ENCODE peak calls at places on chromosomes 1 and 21, in seven cellular contexts. G is H9; Y is CD8-positive, alpha-beta T cell; M is K562; I is mammary epithelial cell; U is fibroblast of lung; S is AG10803. J is an unnamed sample.

GRCh38 chr1:209484429-209484828 is 99.1 kb upstream of the CAMK1G start:
- DNase-seq in G (no peak), Y (no peak), M (no peak), I (no peak), U (no peak), S (no peak), J (no peak)

GRCh38 chr1:154619181-154619948 is 11.4 kb upstream of the ADAR start:
- DNase-seq in G (no peak), Y (no peak), M (no peak), I (no peak), U (peak), S (no peak), J (no peak)

GRCh38 chr21:16072692-16073091 is 342.9 kb downstream of the USP25 start:
- DNase-seq in G (no peak), Y (no peak), M (no peak), I (no peak), U (peak), S (peak), J (no peak)

GRCh38 chr1:213008564-213008963 is 7.1 kb downstream of the ANGEL2 start:
- DNase-seq in G (no peak), Y (no peak), M (no peak), I (no peak), U (no peak), S (no peak), J (no peak)

GRCh38 chr1:228090613-228091081 is 8.1 kb downstream of the ARF1 start:
- DNase-seq in G (no peak), Y (no peak), M (no peak), I (no peak), U (peak), S (no peak), J (no peak)

GRCh38 chr1:56424744-56425493 is 154.4 kb downstream of the PLPP3 start:
- DNase-seq in G (no peak), Y (no peak), M (peak), I (peak), U (peak), S (peak), J (peak)

GRCh38 chr1:1111516-1112236 is 4.2 kb downstream of the C1orf159 start:
- DNase-seq in G (no peak), Y (no peak), M (no peak), I (no peak), U (no peak), S (no peak), J (no peak)

GRCh38 chr1:9850442-9851162 is 26.8 kb upstream of the CLSTN1 start:
- DNase-seq in G (peak), Y (no peak), M (no peak), I (no peak), U (no peak), S (no peak), J (no peak)

GRCh38 chr1:90712153-90712930 is 4.8 kb downstream of the BARHL2 start:
- DNase-seq in G (peak), Y (no peak), M (no peak), I (no peak), U (no peak), S (no peak), J (no peak)

GRCh38 chr1:147840909-147841308 is 61.7 kb upstream of the GJA8 start:
- DNase-seq in G (peak), Y (no peak), M (peak), I (no peak), U (no peak), S (peak), J (no peak)

GRCh38 chr1:111843177-111843576 is 87.5 kb downstream of the DDX20 start:
- DNase-seq in G (no peak), Y (no peak), M (no peak), I (no peak), U (no peak), S (no peak), J (no peak)

GRCh38 chr1:3443759-3444697 is 10.4 kb upstream of the ARHGEF16 start:
- DNase-seq in G (no peak), Y (no peak), M (no peak), I (no peak), U (no peak), S (no peak), J (no peak)

GRCh38 chr21:37944492-37944891 is 28.2 kb upstream of the KCNJ6 start:
- DNase-seq in G (no peak), Y (no peak), M (no peak), I (no peak), U (no peak), S (no peak), J (no peak)

GRCh38 chr1:44282704-44283426 is 69.6 kb downstream of the DMAP1 start:
- DNase-seq in G (no peak), Y (no peak), M (no peak), I (no peak), U (no peak), S (no peak), J (no peak)

GRCh38 chr1:9252999-9253398 is 18.4 kb downstream of the H6PD start:
- DNase-seq in G (no peak), Y (no peak), M (no peak), I (no peak), U (no peak), S (no peak), J (no peak)

GRCh38 chr1:44289530-44289929 is 65.5 kb downstream of the ERI3 start:
- DNase-seq in G (no peak), Y (no peak), M (no peak), I (no peak), U (no peak), S (no peak), J (no peak)

GRCh38 chr1:77498918-77499317 is 183.5 kb downstream of the ZZZ3 start:
- DNase-seq in G (no peak), Y (no peak), M (no peak), I (no peak), U (no peak), S (peak), J (no peak)

GRCh38 chr1:206703647-206704046 is 18.9 kb downstream of the MAPKAPK2 start:
- DNase-seq in G (no peak), Y (peak), M (no peak), I (no peak), U (peak), S (no peak), J (no peak)

GRCh38 chr1:225748479-225748878 is 29.1 kb upstream of the SRP9 start:
- DNase-seq in G (no peak), Y (no peak), M (no peak), I (no peak), U (no peak), S (peak), J (no peak)

GRCh38 chr21:34702341-34702807 is 33.6 kb downstream of the CLIC6 start:
- DNase-seq in G (no peak), Y (no peak), M (no peak), I (peak), U (peak), S (peak), J (no peak)

GRCh38 chr1:23807453-23807852 is 6.9 kb upstream of the GALE start:
- DNase-seq in G (no peak), Y (no peak), M (peak), I (no peak), U (peak), S (no peak), J (no peak)

GRCh38 chr1:153631047-153632022 is 2.5 kb upstream of the CHTOP start:
- DNase-seq in G (no peak), Y (no peak), M (no peak), I (no peak), U (peak), S (no peak), J (no peak)

GRCh38 chr1:15088146-15089025 is 65.2 kb upstream of the TMEM51 start:
- DNase-seq in G (no peak), Y (no peak), M (no peak), I (no peak), U (peak), S (peak), J (no peak)

GRCh38 chr1:156623946-156624813 is 5.0 kb downstream of the HAPLN2 start:
- DNase-seq in G (peak), Y (no peak), M (peak), I (peak), U (peak), S (peak), J (no peak)
- TF ChIP-seq CTCF in G (peak), Y (peak), M (peak), I (peak), U (no peak), S (peak), J (peak)

DNA sequence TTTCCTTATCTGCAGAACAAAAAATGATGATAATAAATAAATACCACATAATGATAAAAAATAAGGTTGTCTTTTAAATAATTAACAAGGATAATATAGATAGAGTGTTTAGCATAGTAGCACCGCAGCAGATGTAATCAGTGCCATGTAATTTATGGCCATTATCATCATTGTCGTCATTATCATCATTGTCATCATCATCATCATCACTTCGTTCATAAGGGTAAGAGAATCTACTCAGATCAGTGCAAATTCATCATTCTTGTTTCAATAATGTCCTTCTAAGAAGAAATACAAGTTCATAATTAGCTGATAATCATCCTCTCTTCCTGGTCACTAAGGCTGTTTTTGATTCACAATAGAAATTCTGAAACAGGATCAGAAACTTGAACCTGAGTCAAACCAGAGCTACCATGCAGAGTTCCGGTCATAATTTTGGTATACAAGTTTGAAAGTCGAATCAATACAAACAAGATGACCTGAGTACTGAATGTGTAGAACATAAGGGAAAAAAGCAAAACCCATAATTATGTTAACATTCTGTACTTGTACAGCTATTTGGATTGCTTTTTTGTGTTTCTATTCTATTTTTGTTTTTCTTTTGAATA is 172.0 kb downstream of the LRRC40 start:
- DNase-seq in G (no peak), Y (no peak), M (no peak), I (no peak), U (no peak), S (no peak), J (no peak)
- TF ChIP-seq CTCF in G (no peak), Y (no peak), M (no peak), I (no peak), U (no peak), S (no peak), J (no peak)

DNA sequence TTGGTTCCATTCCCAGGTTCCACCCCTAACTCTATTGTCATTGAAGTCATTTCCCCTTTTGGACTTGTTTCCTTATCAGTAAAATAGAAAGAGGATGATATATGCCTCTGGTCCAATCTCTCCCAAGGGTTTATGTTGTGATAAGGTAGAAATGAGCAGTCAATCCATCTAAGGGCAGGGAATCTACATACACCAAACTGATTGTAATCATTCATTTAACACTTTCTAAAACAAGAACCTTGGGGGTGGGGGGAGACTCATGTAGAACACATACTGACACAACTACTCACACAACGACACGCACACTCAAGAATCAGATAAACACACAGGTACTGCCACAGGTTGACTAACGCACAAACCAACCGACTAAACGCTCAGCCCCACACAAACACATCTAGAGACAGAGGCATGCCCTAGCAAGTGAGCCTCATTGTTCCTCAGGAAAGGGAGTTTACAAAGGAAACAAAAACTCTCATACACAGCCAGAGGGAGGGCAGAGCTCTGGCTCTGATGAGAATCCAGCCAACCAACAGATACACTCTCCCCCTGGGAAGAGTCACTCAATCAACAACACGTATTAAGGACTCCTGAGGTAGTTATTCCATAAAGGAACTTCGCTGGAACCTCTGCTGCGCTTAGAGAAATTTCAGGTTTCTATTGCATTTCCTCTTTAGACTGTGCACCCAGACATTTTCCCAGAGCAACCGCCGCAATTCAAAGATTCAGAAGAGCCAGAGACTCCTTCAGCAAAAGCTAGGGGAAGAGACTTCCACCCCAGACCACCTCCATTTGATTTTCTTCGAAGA is 982 bp downstream of the F11R start:
- DNase-seq in G (no peak), Y (no peak), M (peak), I (peak), U (no peak), S (no peak), J (no peak)
- TF ChIP-seq CTCF in G (no peak), Y (no peak), M (no peak), I (no peak), U (no peak), S (no peak), J (no peak)

DNA sequence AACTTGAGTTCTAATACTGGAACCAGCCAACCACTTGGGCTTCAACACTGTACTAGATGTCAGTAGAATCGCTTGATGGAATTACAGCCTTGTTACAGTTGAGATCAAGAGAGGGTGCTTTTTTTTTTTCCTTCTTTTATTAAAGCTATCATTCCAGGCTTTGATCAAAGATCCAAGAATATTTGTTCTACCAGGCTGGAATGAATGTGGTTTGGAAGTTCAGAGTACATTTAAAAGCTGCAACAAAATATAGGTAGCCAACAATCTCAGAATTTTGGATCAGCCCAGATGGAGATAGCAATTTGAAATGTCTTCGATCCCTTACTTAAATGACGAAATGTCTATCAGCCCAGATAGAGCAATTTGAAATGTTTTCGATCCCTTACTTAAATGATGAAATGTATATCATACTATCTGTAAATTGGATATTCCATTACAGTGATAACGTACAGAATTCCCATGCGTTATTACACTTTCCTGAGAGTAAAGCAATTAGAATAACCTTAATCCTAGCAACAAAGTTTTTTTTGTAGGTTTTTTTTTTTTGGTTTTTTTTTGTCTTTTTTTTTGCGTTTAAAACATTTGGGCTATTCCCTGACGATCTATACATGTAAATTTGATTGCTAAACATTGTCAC is 3.6 kb downstream of the ZNF281 start:
- DNase-seq in G (no peak), Y (no peak), M (no peak), I (no peak), U (no peak), S (no peak), J (no peak)
- TF ChIP-seq CTCF in G (no peak), Y (no peak), M (no peak), I (no peak), U (no peak), S (no peak), J (no peak)